ENCODE peak calls at places on chromosomes 13 and 19, in nine cellular contexts. B, K, N, E, X, J, D, R and C are unnamed samples. For H3K9me3, the result is how much of the 10 kb centered on the place peaks cover.

GRCh38 chr13:32426981-32427851 is 714 bp downstream of the N4BP2L1 start:
- DNase-seq in B (peak), K (peak), N (peak), E (peak), X (peak), J (peak), D (peak), R (peak), C (peak)

GRCh38 chr13:110396913-110397379 is 89.9 kb downstream of the COL4A2 start:
- DNase-seq in B (no peak), K (peak), N (peak), E (no peak), X (peak), J (peak), D (peak), R (no peak), C (peak)

GRCh38 chr13:71799320-71799719 is 67.7 kb downstream of the DACH1 start:
- DNase-seq in B (no peak), K (no peak), N (no peak), E (no peak), X (no peak), J (no peak), D (no peak), R (no peak), C (no peak)

GRCh38 chr13:96822900-96823299 is 171.4 kb downstream of the OXGR1 start:
- DNase-seq in B (no peak), K (no peak), N (no peak), E (no peak), X (no peak), J (no peak), D (no peak), R (peak), C (no peak)

GRCh38 chr19:50551713-50552187 is 16.5 kb downstream of the LRRC4B start:
- DNase-seq in B (no peak), K (no peak), N (no peak), E (no peak), X (no peak), J (no peak), D (no peak), R (peak), C (no peak)

GRCh38 chr19:3118232-3119070 is 17.4 kb upstream of the GNA15 start:
- DNase-seq in B (no peak), K (no peak), N (no peak), E (no peak), X (no peak), J (no peak), D (no peak), R (no peak), C (no peak)

GRCh38 chr19:29491995-29492577 is 33.7 kb upstream of the VSTM2B start:
- DNase-seq in B (no peak), K (no peak), N (no peak), E (no peak), X (no peak), J (peak), D (no peak), R (peak), C (no peak)

GRCh38 chr19:17881701-17882100 is 10.0 kb downstream of the SLC5A5 start:
- DNase-seq in B (no peak), K (no peak), N (no peak), E (no peak), X (no peak), J (no peak), D (no peak), R (no peak), C (no peak)

GRCh38 chr19:48837081-48837524 is 812 bp upstream of the HSD17B14 start:
- DNase-seq in B (peak), K (peak), N (peak), E (peak), X (peak), J (peak), D (peak), R (peak), C (peak)

GRCh38 chr13:27349458-27349857 is 75.0 kb upstream of the GTF3A start:
- DNase-seq in B (no peak), K (no peak), N (no peak), E (no peak), X (no peak), J (no peak), D (no peak), R (no peak), C (no peak)

GRCh38 chr13:24267283-24267682 is 42.1 kb upstream of the C1QTNF9 start:
- DNase-seq in B (no peak), K (no peak), N (no peak), E (no peak), X (no peak), J (no peak), D (no peak), R (no peak), C (no peak)

GRCh38 chr19:52734340-52734892 is 428 bp downstream of the ZNF611 start:
- DNase-seq in B (peak), K (peak), N (peak), E (no peak), X (peak), J (no peak), D (peak), R (peak), C (peak)

GRCh38 chr13:32246468-32246867 is 68.7 kb downstream of the ZAR1L start:
- DNase-seq in B (no peak), K (peak), N (peak), E (no peak), X (peak), J (peak), D (peak), R (peak), C (peak)

GRCh38 chr13:101649490-101650126 is 197.1 kb downstream of the ITGBL1 start:
- DNase-seq in B (no peak), K (no peak), N (no peak), E (no peak), X (no peak), J (no peak), D (no peak), R (no peak), C (no peak)

GRCh38 chr13:48194392-48194754 is 38.6 kb upstream of the ITM2B start:
- DNase-seq in B (no peak), K (no peak), N (no peak), E (no peak), X (no peak), J (no peak), D (no peak), R (no peak), C (no peak)

GRCh38 chr13:39527961-39528720 is 74.9 kb downstream of the LHFPL6 start:
- DNase-seq in B (no peak), K (peak), N (peak), E (no peak), X (no peak), J (no peak), D (no peak), R (no peak), C (no peak)

GRCh38 chr13:35159041-35159440 is 217.0 kb downstream of the NBEA start:
- DNase-seq in B (no peak), K (no peak), N (no peak), E (no peak), X (no peak), J (no peak), D (no peak), R (no peak), C (no peak)

GRCh38 chr13:99425485-99426341 is 75.6 kb upstream of the TM9SF2 start:
- DNase-seq in B (peak), K (no peak), N (no peak), E (no peak), X (peak), J (no peak), D (no peak), R (no peak), C (peak)

GRCh38 chr19:39765091-39766076 is 13.3 kb upstream of the LEUTX start:
- DNase-seq in B (no peak), K (peak), N (no peak), E (no peak), X (no peak), J (peak), D (no peak), R (peak), C (no peak)

DNA sequence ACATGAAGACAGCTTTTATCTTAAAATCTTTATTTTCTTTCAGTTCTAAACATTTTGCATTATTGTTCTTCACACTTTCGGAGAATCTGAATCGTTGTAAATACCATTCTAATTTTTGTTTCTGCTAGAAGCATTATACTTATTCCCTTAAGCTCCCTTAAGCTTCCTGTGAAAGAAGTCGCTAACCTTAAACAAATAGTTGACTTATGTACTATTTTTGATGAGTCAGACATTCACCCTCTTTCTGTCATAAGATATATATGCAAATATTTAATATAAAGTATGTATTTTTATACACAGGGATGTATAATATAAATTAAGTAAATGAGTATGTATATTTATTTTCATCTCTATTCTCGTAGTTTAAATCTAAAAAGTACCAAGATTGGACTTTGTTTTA is 816.1 kb downstream of the OLFM4 start:
- DNase-seq in B (no peak), K (no peak), N (no peak), E (no peak), X (no peak), J (no peak), D (no peak), R (no peak), C (no peak)
- H3K9me3 ChIP-seq in B (under half), K (under half), N (under half), E (under half), X (under half), J (under half), D (under half), R (under half), C (under half)

GRCh38 chr19:43562211-43562697 is 13.1 kb downstream of the XRCC1 start:
- DNase-seq in B (no peak), K (no peak), N (no peak), E (no peak), X (no peak), J (no peak), D (no peak), R (no peak), C (no peak)
- TF ChIP-seq CTCF in B (no peak), K (no peak), N (no peak), E (no peak), X (no peak), J (no peak), D (no peak), R (no peak), C (no peak)

DNA sequence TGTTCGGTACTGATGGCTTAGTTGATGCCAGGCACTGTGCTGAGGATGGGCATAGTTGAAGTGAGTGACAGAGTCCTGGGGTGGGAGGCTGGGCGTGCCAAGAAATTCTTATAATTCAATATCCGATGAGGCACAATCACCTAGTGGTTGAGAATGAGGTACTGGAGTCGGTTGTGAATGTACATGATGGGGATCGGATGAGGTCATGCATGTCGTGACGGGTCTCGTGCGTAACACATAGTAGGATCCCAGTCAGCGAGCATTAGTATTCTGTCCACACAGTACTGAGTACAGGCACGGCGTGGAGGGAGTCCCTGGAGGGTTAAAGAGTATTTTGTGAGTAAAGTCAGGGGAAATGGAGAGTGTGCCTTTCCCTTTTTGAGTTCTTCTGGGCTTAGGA is 2.8 kb downstream of the SAFB start:
- DNase-seq in B (no peak), K (no peak), N (no peak), E (no peak), X (no peak), J (no peak), D (no peak), R (no peak), C (no peak)
- H3K4me3 ChIP-seq in B (no peak), K (no peak), N (peak), E (no peak), X (peak), J (no peak), D (no peak), R (peak), C (no peak)

GRCh38 chr19:58182577-58182988 is 278 bp upstream of the ZNF274 start:
- DNase-seq in B (no peak), K (no peak), N (no peak), E (no peak), X (no peak), J (no peak), D (peak), R (no peak), C (no peak)

GRCh38 chr19:58181902-58182576 is 822 bp upstream of the ZNF274 start:
- DNase-seq in B (peak), K (no peak), N (peak), E (peak), X (peak), J (peak), D (peak), R (peak), C (no peak)

GRCh38 chr19:58183822-58184215 is 958 bp downstream of the ZNF274 start:
- DNase-seq in B (no peak), K (no peak), N (no peak), E (no peak), X (no peak), J (no peak), D (no peak), R (no peak), C (no peak)

GRCh38 chr19:58182989-58183821 is at the start of gene ZNF274:
- DNase-seq in B (peak), K (peak), N (peak), E (peak), X (peak), J (peak), D (peak), R (peak), C (peak)
- H3K9me3 ChIP-seq in B (half or more), K (under half), N (under half), E (half or more), X (half or more), J (half or more), D (under half), R (half or more), C (half or more)

DNA sequence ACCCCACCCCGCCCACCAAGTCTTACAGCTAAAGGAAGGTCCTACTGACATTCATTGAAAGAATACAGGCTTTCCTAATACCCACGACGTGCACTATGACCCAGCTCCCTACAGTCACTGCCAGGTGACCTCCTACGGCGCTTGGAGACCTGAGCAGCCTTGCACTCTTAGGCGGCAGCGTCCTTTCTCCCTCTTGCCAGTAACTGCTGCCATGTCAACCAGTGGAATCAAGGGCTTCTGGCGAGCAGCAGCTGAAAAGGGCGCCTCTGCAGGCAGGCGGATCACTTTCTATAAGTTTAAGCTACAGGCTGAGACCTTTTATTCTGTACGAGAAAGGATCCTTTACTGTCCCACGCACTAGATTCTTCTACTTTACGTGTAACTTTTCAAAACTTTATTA is 2.0 kb downstream of the KCTD12 start:
- DNase-seq in B (peak), K (peak), N (peak), E (no peak), X (peak), J (peak), D (peak), R (peak), C (peak)
- TF ChIP-seq CTCF in B (no peak), K (no peak), N (peak), E (no peak), X (peak), J (peak), D (peak), R (peak), C (peak)

DNA sequence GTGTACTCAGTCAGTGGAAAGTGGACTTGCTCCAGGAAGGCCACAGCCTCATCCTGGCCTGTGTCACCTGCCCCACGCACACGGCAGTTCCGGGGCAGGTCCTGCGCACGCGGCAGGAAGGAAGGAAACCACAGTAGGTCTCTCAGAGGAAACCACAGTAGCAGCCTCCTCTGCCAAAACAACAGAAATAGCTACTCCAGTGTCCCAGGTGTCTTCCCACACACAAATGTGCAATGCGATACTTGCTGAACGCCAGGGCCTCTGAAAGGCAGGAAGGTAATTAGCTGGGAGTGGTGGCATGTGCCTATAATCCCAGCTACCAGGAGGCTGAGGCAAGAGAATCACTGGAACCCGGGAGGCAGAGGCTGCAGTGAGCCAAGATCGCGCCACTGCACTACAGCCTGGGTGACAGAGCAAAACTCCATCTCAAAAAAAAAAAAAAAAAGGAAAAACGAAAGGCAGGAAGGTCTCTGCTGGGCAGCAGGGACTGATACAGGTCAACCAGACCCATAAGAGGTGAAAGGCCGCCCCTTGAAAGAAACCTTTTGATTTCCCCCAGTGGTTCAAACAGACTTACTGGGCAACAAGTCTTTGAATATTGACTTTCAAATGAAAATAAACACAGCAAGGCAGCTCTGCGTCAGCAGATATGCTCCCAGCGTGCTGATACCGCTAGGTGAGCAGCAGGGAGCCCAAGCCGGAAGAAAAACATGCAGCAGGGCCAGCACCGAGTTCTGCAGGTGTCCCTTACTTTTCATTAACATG is 49.5 kb downstream of the CRYL1 start:
- DNase-seq in B (peak), K (no peak), N (no peak), E (no peak), X (no peak), J (no peak), D (no peak), R (peak), C (peak)
- H3K4me3 ChIP-seq in B (no peak), K (no peak), N (no peak), E (no peak), X (no peak), J (no peak), D (no peak), R (no peak), C (no peak)